ENCODE peak calls at places on chromosomes 4 and X, in five cellular contexts. L is T-helper 2 cell, B is HS-5, Q is posterior cingulate gyrus, R is upper lobe of right lung. J is an unnamed sample.

GRCh38 chrX:44731160-44731559 is 112.7 kb upstream of the DUSP21 start:
- DNase-seq in L (no peak), B (no peak), Q (no peak), R (no peak), J (no peak)

GRCh38 chr4:183765121-183765990 is 106.3 kb downstream of the TRAPPC11 start:
- DNase-seq in L (no peak), B (no peak), Q (no peak), R (no peak), J (no peak)

GRCh38 chrX:150897371-150898319 is 823 bp downstream of the CD99L2 start:
- DNase-seq in L (peak; percentile 66), B (no peak), Q (peak; percentile 92), R (peak; percentile 63), J (no peak)

GRCh38 chrX:40096395-40097091 is 1.2 kb downstream of the BCOR start:
- DNase-seq in L (peak; percentile 69), B (no peak), Q (peak; percentile 90), R (peak; percentile 81), J (no peak)

GRCh38 chr4:4427886-4428285 is 41.0 kb downstream of the NSG1 start:
- DNase-seq in L (no peak), B (no peak), Q (no peak), R (no peak), J (no peak)

GRCh38 chr4:40515398-40516293 is 114.0 kb downstream of the RBM47 start:
- DNase-seq in L (peak; percentile 37), B (no peak), Q (no peak), R (no peak), J (no peak)

GRCh38 chr4:53537606-53538005 is 53.7 kb downstream of the LNX1 start:
- DNase-seq in L (no peak), B (no peak), Q (no peak), R (no peak), J (no peak)

GRCh38 chrX:103586314-103586646 is 965 bp downstream of the TCEAL4 start:
- DNase-seq in L (no peak), B (no peak), Q (peak; percentile 85), R (peak; percentile 62), J (no peak)

GRCh38 chrX:129262912-129263311 is 260.4 kb downstream of the SMARCA1 start:
- DNase-seq in L (no peak), B (no peak), Q (no peak), R (no peak), J (no peak)